ENCODE peak calls at places on chromosomes 7 and 10, in six cellular contexts. R, T, Z, M, C and U are unnamed samples.

GRCh38 chr10:97399843-97400545 is 1.1 kb downstream of the RRP12 start:
- DNase-seq in R (peak), T (no peak), Z (peak), M (peak), C (no peak), U (peak)

GRCh38 chr7:81685263-81685868 is 84.5 kb downstream of the HGF start:
- DNase-seq in R (no peak), T (no peak), Z (no peak), M (no peak), C (no peak), U (no peak)

GRCh38 chr7:44971991-44972441 is 6.8 kb downstream of the MYO1G start:
- DNase-seq in R (no peak), T (no peak), Z (no peak), M (peak), C (no peak), U (no peak)

GRCh38 chr7:70238171-70238575 is 639.9 kb downstream of the AUTS2 start:
- DNase-seq in R (no peak), T (no peak), Z (peak), M (no peak), C (peak), U (no peak)

GRCh38 chr7:98203261-98203963 is 7.8 kb upstream of the BHLHA15 start:
- DNase-seq in R (no peak), T (no peak), Z (no peak), M (no peak), C (no peak), U (no peak)

GRCh38 chr7:81210092-81211064 is 291.5 kb upstream of the SEMA3C start:
- DNase-seq in R (no peak), T (no peak), Z (no peak), M (no peak), C (no peak), U (no peak)

GRCh38 chr10:1241973-1242935 is 186.1 kb downstream of the WDR37 start:
- DNase-seq in R (no peak), T (no peak), Z (no peak), M (no peak), C (no peak), U (no peak)

GRCh38 chr10:128463991-128464755 is 337.9 kb upstream of the MKI67 start:
- DNase-seq in R (no peak), T (no peak), Z (no peak), M (peak), C (peak), U (peak)

DNA sequence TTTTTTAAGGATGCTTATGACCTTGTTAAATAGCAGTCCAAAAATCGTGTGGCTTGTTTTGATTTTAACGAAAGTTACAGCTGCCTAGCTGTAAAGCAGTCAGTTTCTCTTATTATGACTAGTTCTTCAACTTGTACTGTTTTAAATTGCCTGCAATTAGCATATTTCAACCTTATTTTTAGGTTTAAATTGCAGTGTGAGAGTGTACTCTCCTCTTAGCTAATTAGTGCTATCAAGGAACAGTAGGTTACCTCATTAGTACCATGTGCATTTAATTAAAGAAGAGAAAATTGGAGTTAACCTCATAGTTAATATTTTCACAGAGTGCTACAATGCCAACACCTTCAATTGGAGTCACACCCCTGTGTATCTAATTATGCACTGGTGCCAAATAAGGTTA is 154.5 kb downstream of the FOXP2 start:
- DNase-seq in R (no peak), T (no peak), Z (no peak), M (no peak), C (no peak), U (no peak)
- TF ChIP-seq SIN3A in R (no peak), T (no peak), Z (no peak), M (no peak), C (no peak), U (no peak)

GRCh38 chr10:101451589-101452190 is 97.7 kb downstream of the BTRC start:
- DNase-seq in R (no peak), T (no peak), Z (no peak), M (no peak), C (no peak), U (no peak)
- H3K4me2 ChIP-seq in R (peak), T (no peak), Z (no peak), M (no peak), C (no peak), U (no peak)

GRCh38 chr7:38862666-38863065 is 46.3 kb downstream of the VPS41 start:
- DNase-seq in R (no peak), T (no peak), Z (no peak), M (no peak), C (no peak), U (no peak)

GRCh38 chr7:38863609-38864291 is 45.2 kb downstream of the VPS41 start:
- DNase-seq in R (no peak), T (peak), Z (no peak), M (peak), C (no peak), U (peak)

GRCh38 chr7:38855389-38855788 is 53.6 kb downstream of the VPS41 start:
- DNase-seq in R (no peak), T (no peak), Z (no peak), M (no peak), C (no peak), U (no peak)

GRCh38 chr7:38855867-38856266 is 53.1 kb downstream of the VPS41 start:
- DNase-seq in R (no peak), T (no peak), Z (no peak), M (no peak), C (no peak), U (no peak)

DNA sequence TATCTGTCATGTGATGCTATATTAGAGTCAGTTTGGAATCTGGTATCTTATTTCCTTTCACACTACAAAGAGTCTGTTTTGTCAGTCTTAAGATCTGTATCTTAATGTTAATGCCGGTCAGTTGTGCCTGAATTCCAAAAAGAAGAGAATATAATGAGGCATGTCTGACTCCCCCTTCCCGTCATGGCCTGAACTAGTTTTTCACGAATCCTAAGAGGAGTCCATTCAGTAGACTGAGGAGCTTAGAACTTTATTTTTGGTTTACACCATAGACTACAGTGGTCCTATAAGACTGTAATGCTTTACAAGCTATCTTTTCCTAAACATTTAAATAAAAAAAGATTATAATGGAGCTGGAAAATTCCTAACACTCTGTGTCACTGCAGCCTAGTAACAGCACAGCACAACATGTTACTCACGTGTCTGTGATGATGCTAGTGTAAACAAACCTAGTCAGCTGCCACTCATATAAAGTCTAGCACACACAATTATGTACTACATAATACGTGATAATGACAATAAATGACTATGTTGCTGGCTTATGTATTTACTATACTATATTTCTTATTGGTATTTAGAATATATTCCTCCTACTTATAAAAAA is 50.6 kb downstream of the VPS41 start:
- DNase-seq in R (no peak), T (no peak), Z (no peak), M (no peak), C (no peak), U (no peak)
- H3K27ac ChIP-seq in R (no peak), T (no peak), Z (no peak), M (no peak), C (no peak), U (no peak)

DNA sequence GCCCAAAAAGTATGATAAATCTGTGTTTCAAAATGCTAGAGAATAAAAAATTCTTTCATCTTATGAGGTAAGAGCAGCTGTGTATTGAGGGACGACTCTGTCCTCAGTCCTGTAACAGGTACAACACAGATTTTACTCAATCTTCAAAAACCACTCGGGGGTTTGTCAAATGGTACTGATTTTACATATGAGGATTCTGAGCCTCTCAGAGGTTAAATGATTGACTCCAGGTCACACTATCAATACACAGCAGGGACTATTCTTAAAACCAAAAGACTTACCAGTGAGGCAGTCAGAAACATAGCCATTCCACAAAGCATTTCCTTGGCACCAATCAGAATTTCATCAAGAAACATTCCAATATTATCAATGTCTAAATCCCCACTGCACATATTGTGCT is 95.5 kb downstream of the SGMS1 start:
- DNase-seq in R (no peak), T (no peak), Z (no peak), M (no peak), C (no peak), U (no peak)
- TF ChIP-seq SIN3A in R (no peak), T (no peak), Z (no peak), M (no peak), C (no peak), U (no peak)

DNA sequence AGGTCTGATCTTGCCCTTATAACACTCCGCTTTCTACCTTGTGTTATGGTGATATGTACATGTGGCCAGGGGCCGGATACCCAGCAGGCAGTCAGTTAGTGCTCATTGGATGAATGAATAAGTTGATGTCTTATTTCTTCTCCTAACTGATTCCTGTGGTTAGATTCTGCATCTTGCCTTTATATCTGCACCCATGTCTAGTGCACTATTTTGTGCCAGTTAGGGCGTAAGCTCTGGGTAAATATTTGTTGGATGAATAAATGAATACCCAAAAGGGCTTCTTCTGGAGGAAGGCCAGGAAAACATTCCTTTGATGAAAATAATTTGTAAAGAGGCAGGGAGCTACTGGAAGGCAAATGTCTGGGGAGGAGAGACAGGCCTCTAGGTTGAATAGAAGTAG is 148.2 kb downstream of the CHN2 start:
- DNase-seq in R (no peak), T (no peak), Z (no peak), M (no peak), C (no peak), U (no peak)
- H3K4me2 ChIP-seq in R (no peak), T (no peak), Z (no peak), M (no peak), C (no peak), U (no peak)

GRCh38 chr10:102648889-102649752 is 4.8 kb downstream of the TRIM8 start:
- DNase-seq in R (no peak), T (no peak), Z (peak), M (no peak), C (no peak), U (no peak)
- H3K27ac ChIP-seq in R (no peak), T (peak), Z (peak), M (no peak), C (peak), U (no peak)

DNA sequence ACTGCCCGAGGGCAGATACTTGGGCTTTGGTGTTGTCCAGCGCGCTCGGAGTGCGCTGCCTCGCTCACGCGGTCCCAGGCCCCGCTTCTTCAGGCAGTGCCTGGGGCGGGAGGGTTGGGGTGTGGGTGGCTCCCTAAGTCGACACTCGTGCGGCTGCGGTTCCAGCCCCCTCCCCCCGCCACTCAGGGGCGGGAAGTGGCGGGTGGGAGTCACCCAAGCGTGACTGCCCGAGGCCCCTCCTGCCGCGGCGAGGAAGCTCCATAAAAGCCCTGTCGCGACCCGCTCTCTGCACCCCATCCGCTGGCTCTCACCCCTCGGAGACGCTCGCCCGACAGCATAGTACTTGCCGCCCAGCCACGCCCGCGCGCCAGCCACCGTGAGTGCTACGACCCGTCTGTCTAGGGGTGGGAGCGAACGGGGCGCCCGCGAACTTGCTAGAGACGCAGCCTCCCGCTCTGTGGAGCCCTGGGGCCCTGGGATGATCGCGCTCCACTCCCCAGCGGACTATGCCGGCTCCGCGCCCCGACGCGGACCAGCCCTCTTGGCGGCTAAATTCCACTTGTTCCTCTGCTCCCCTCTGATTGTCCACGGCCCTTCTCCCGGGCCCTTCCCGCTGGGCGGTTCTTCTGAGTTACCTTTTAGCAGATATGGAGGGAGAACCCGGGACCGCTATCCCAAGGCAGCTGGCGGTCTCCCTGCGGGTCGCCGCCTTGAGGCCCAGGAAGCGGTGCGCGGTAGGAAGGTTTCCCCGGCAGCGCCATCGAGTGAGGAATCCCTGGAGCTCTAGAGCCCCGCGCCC is at the start of gene NPY:
- DNase-seq in R (no peak), T (no peak), Z (peak), M (no peak), C (no peak), U (no peak)
- TF ChIP-seq SIN3A in R (no peak), T (no peak), Z (no peak), M (no peak), C (no peak), U (no peak)

GRCh38 chr7:78435355-78435754 is 636.8 kb downstream of the PHTF2 start:
- DNase-seq in R (no peak), T (no peak), Z (no peak), M (no peak), C (no peak), U (no peak)
- H3K4me2 ChIP-seq in R (no peak), T (no peak), Z (no peak), M (no peak), C (no peak), U (no peak)

GRCh38 chr7:36128448-36129047 is 24.5 kb upstream of the EEPD1 start:
- DNase-seq in R (peak), T (no peak), Z (peak), M (peak), C (no peak), U (peak)
- H3K27ac ChIP-seq in R (no peak), T (no peak), Z (no peak), M (no peak), C (no peak), U (peak)